ENCODE peak calls at places on chromosome 1, in five cellular contexts. Y is nucleus accumbens; H is pancreas; D is tibial nerve; W is stimulated activated CD4-positive, alpha-beta T cell treated with anti-CD3 and anti-CD28 coated beads, Interleukin-4, amount 100 ng/mL, for 4 hours. S is an unnamed sample.

GRCh38 chr1:6257541-6258069 is 3.3 kb downstream of the GPR153 start:
- DNase-seq in Y (no peak), H (no peak), D (no peak), W (no peak), S (no peak)

GRCh38 chr1:207861442-207862177 is 49.3 kb downstream of the CD34 start:
- DNase-seq in Y (no peak), H (no peak), D (no peak), W (peak), S (no peak)

GRCh38 chr1:5830771-5831599 is 161.2 kb downstream of the NPHP4 start:
- DNase-seq in Y (no peak), H (no peak), D (no peak), W (no peak), S (no peak)

GRCh38 chr1:26529655-26530539 is at the start of gene RPS6KA1:
- DNase-seq in Y (peak), H (peak), D (no peak), W (peak), S (no peak)

GRCh38 chr1:97797403-97798183 is 123.2 kb downstream of the DPYD start:
- DNase-seq in Y (no peak), H (no peak), D (no peak), W (no peak), S (no peak)

GRCh38 chr1:156627313-156627880 is 8.2 kb downstream of the HAPLN2 start:
- DNase-seq in Y (no peak), H (no peak), D (peak), W (peak), S (no peak)

GRCh38 chr1:24988560-24988912 is 58.5 kb upstream of the RUNX3 start:
- DNase-seq in Y (no peak), H (no peak), D (no peak), W (no peak), S (no peak)

GRCh38 chr1:18768086-18768485 is 91.4 kb downstream of the TAS1R2 start:
- DNase-seq in Y (no peak), H (no peak), D (no peak), W (no peak), S (no peak)

GRCh38 chr1:86871001-86871400 is 42.9 kb downstream of the SELENOF start:
- DNase-seq in Y (no peak), H (no peak), D (no peak), W (no peak), S (no peak)

S was measured in Panc1.